ENCODE peak calls at places on chromosomes 5 and 9, in six cellular contexts. W is ELF-1, J is gastrocnemius medialis, V is HS-27A, G is HEK293T, P is heart right ventricle. H is an unnamed sample.

GRCh38 chr5:19042106-19042505 is 945.9 kb downstream of the CDH18 start:
- DNase-seq in G (no peak), J (no peak), W (no peak), P (no peak), V (no peak), H (no peak)

GRCh38 chr9:79858509-79858908 is 286.7 kb downstream of the TLE4 start:
- DNase-seq in J (no peak), G (no peak), V (peak), W (no peak), P (no peak), H (no peak)

GRCh38 chr5:65061250-65061973 is 292.7 kb downstream of the CWC27 start:
- DNase-seq in W (no peak), J (no peak), P (no peak), G (no peak), V (no peak), H (no peak)

GRCh38 chr9:137761793-137762192 is 115.8 kb upstream of the CACNA1B start:
- DNase-seq in G (no peak), V (no peak), J (no peak), P (no peak), W (no peak), H (no peak)

GRCh38 chr5:58497956-58498942 is 7.0 kb downstream of the GAPT start:
- DNase-seq in G (peak), W (no peak), V (no peak), J (no peak), P (peak), H (no peak)

GRCh38 chr9:81125446-81126092 is 563.8 kb downstream of the TLE1 start:
- DNase-seq in J (no peak), P (no peak), W (no peak), V (no peak), G (no peak), H (no peak)

GRCh38 chr9:19151425-19152159 is 24.3 kb upstream of the PLIN2 start:
- DNase-seq in V (no peak), P (no peak), J (no peak), G (no peak), W (no peak), H (no peak)

GRCh38 chr5:54460181-54460919 is 4.9 kb downstream of the HSPB3 start:
- DNase-seq in G (no peak), V (no peak), W (no peak), J (peak), P (peak), H (no peak)

GRCh38 chr9:100160021-100160420 is 61.0 kb downstream of the INVS start:
- DNase-seq in W (no peak), P (no peak), J (no peak), V (no peak), G (no peak), H (no peak)

GRCh38 chr9:82538634-82539033 is 524.3 kb downstream of the RASEF start:
- DNase-seq in V (no peak), J (no peak), P (no peak), G (no peak), W (no peak), H (no peak)

GRCh38 chr9:6945871-6946270 is 188.1 kb downstream of the KDM4C start:
- DNase-seq in W (no peak), P (no peak), G (no peak), V (no peak), J (no peak), H (no peak)

GRCh38 chr9:121651295-121652036 is at the start of gene DAB2IP:
- DNase-seq in J (no peak), W (peak), V (no peak), P (peak), G (peak), H (peak)

GRCh38 chr5:73496984-73497457 is 1.2 kb upstream of the BTF3 start:
- DNase-seq in W (no peak), G (peak), V (peak), J (no peak), P (no peak), H (no peak)

GRCh38 chr5:7747728-7748127 is 103.2 kb downstream of the CFAP90 start:
- DNase-seq in G (no peak), W (no peak), J (no peak), P (no peak), V (no peak), H (no peak)

GRCh38 chr5:102681403-102681983 is 73.6 kb upstream of the PAM start:
- DNase-seq in P (peak), J (peak), G (peak), W (peak), V (no peak), H (no peak)

GRCh38 chr5:118548761-118549160 is 439.6 kb downstream of the DTWD2 start:
- DNase-seq in G (no peak), P (no peak), J (no peak), V (no peak), W (no peak), H (no peak)

GRCh38 chr5:108461628-108462367 is 79.9 kb upstream of the FBXL17 start:
- DNase-seq in V (no peak), G (no peak), W (no peak), P (no peak), J (no peak), H (no peak)

GRCh38 chr9:94772128-94772527 is 45.6 kb downstream of the AOPEP start:
- DNase-seq in J (no peak), V (no peak), P (no peak), W (no peak), G (no peak), H (no peak)

GRCh38 chr9:89695441-89695891 is 90.7 kb downstream of the GADD45G start:
- DNase-seq in P (no peak), W (peak), V (no peak), J (no peak), G (no peak), H (no peak)

GRCh38 chr5:173020643-173021042 is 35.5 kb upstream of the CREBRF start:
- DNase-seq in J (no peak), W (no peak), V (no peak), P (no peak), G (no peak), H (no peak)

GRCh38 chr5:39697891-39698290 is 273.1 kb upstream of the DAB2 start:
- DNase-seq in V (no peak), J (no peak), W (no peak), P (no peak), G (no peak), H (no peak)